ENCODE peak calls at places on chromosomes 11 and 22, in five cellular contexts. L is sigmoid colon, Y is H1, Q is cardiac muscle cell, N is endodermal cell. M is an unnamed sample.

GRCh38 chr22:44667829-44668189 is 34.2 kb upstream of the PRR5 start:
- DNase-seq in L (peak; percentile 58), Y (no peak), Q (no peak), N (peak; percentile 64), M (no peak)

GRCh38 chr11:44096360-44097188 is 1.1 kb downstream of the EXT2 start:
- DNase-seq in L (no peak), Y (no peak), Q (no peak), N (no peak), M (no peak)

GRCh38 chr11:12854297-12854661 is 154.8 kb upstream of the RASSF10 start:
- DNase-seq in L (no peak), Y (no peak), Q (no peak), N (no peak), M (no peak)

GRCh38 chr11:75532200-75532972 is 6.6 kb upstream of the GDPD5 start:
- DNase-seq in L (peak; percentile 80), Y (peak; percentile 92), Q (peak; percentile 79), N (peak; percentile 94), M (peak; percentile 76)

GRCh38 chr22:29326481-29326880 is 11.0 kb upstream of the RASL10A start:
- DNase-seq in L (no peak), Y (no peak), Q (no peak), N (no peak), M (no peak)

GRCh38 chr11:23976369-23976768 is 520.5 kb upstream of the LUZP2 start:
- DNase-seq in L (no peak), Y (no peak), Q (no peak), N (no peak), M (no peak)

GRCh38 chr11:75811485-75811884 is 3.5 kb upstream of the UVRAG start:
- DNase-seq in L (no peak), Y (no peak), Q (no peak), N (peak; percentile 62), M (no peak)

GRCh38 chr22:48351376-48352085 is 1476.1 kb downstream of the BRD1 start:
- DNase-seq in L (peak; percentile 40), Y (no peak), Q (no peak), N (no peak), M (peak; percentile 36)

GRCh38 chr11:80188228-80188627 is 747.4 kb upstream of the TENM4 start:
- DNase-seq in L (no peak), Y (no peak), Q (peak; percentile 10), N (no peak), M (no peak)

GRCh38 chr11:75159081-75159953 is 8.4 kb downstream of the SLCO2B1 start:
- DNase-seq in L (no peak), Y (no peak), Q (no peak), N (peak; percentile 74), M (no peak)

GRCh38 chr22:50473088-50473487 is 1.7 kb downstream of the SBF1 start:
- DNase-seq in L (no peak), Y (no peak), Q (no peak), N (peak; percentile 80), M (no peak)

GRCh38 chr11:128380280-128380604 is 207.1 kb downstream of the ETS1 start:
- DNase-seq in L (no peak), Y (no peak), Q (no peak), N (no peak), M (no peak)

GRCh38 chr11:13114566-13115465 is 105.7 kb downstream of the RASSF10 start:
- DNase-seq in L (no peak), Y (no peak), Q (peak; percentile 49), N (peak; percentile 91), M (no peak)

GRCh38 chr11:72373163-72373562 is 61.2 kb downstream of the CLPB start:
- DNase-seq in L (no peak), Y (no peak), Q (no peak), N (no peak), M (no peak)

DNA sequence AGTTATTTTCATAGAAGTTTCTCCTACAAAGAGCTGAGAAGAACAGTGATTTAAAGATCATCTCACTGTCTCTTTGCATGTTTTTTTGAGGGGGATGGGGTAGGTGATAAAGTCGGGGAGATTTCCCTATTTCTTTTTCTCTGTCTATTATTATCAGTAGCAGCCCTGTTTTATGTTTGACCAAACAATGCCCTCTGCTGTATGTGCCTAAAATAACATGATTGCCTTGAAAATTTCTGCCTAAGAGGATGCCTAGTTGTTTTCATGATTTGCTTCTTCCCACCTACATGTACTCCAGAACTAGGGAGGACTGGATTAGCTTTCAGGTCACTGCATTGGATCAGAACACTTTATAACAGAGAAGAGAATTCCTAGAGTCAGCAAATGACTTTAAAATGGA is 1330.2 kb downstream of the LRRC4C start:
- DNase-seq in L (no peak), Y (no peak), Q (peak; percentile 44), N (no peak), M (no peak)
- TF ChIP-seq CTCF in L (no peak), Y (no peak), Q (no peak), N (peak; percentile 70), M (peak; percentile 36)

DNA sequence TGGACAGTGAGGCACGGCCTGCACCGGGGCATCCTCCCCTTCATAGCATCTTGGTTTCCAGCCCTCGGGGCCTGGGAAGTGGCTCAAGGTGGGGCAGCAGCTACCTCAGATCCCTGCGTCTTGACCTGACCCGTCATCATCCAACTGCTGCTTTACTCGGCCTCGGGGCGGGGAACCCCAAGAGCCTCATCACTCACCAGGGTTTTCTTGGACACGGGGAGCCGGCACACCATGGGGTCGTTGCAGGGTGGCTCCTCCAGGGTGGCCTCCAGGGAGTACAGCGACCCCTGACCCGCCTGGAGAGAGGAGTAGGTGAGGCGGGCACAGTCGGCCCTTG is 651 bp downstream of the CTSF start:
- DNase-seq in L (no peak), Y (no peak), Q (no peak), N (no peak), M (no peak)
- H3K27me3 ChIP-seq in L (no peaks in the 10 kb centered on the region), Y (no peaks in the 10 kb centered on the region), Q (no peaks in the 10 kb centered on the region), N (no peaks in the 10 kb centered on the region), M (no peaks in the 10 kb centered on the region)

GRCh38 chr11:71252782-71253730 is 679 bp upstream of the SHANK2 start:
- DNase-seq in L (no peak), Y (peak; percentile 77), Q (peak; percentile 33), N (peak; percentile 86), M (peak; percentile 80)

GRCh38 chr11:71252434-71252781 is at the start of gene SHANK2:
- DNase-seq in L (no peak), Y (peak; percentile 82), Q (peak; percentile 30), N (no peak), M (peak; percentile 81)

GRCh38 chr11:71251761-71252433 is 480 bp downstream of the SHANK2 start:
- DNase-seq in L (no peak), Y (peak; percentile 86), Q (peak; percentile 73), N (peak; percentile 89), M (peak; percentile 77)

GRCh38 chr11:71250512-71251158 is 1.7 kb downstream of the SHANK2 start:
- DNase-seq in L (no peak), Y (no peak), Q (no peak), N (peak; percentile 65), M (peak; percentile 49)

DNA sequence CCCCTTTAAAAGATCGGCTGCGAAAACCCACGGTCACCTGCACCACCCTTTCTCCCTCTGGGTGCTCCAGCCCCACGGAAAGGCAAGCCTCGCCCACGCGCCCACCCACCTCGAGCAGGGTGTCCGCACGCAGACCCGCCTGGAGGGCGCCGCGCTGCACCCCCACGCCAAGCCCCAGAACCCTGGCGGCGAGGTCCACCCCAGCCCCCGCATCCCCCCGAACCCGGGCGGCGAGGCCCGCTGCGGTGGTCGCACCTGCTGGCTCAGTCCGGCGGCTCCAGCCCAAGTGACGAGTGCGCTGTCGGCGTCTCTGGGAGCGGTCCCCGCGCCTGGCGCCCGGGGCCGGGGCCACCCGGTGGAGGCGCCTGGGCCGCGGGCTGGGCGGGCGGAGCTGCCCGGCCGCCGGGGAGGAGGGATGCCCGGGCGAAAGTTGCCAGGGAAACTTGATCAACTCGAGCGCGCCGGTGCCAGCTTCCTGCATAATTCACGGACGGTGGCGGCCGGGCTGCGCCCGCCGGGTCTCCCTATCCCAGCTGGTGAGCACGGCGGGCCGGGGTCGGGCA is 1.1 kb downstream of the SHANK2 start:
- DNase-seq in L (no peak), Y (no peak), Q (no peak), N (no peak), M (peak; percentile 76)
- H3K4me1 ChIP-seq in L (no peaks in the 10 kb centered on the region), Y (peaks cover 57% of the 10 kb centered on the region), Q (no peaks in the 10 kb centered on the region), N (peaks cover 10% of the 10 kb centered on the region), M (peaks cover 6% of the 10 kb centered on the region)

GRCh38 chr22:32130464-32130863 is 28.6 kb downstream of the C22orf42 start:
- DNase-seq in L (no peak), Y (no peak), Q (no peak), N (no peak), M (no peak)

GRCh38 chr22:32132783-32133182 is 26.3 kb downstream of the C22orf42 start:
- DNase-seq in L (no peak), Y (no peak), Q (no peak), N (no peak), M (no peak)

GRCh38 chr22:32123657-32124056 is 35.4 kb downstream of the C22orf42 start:
- DNase-seq in L (no peak), Y (peak; percentile 73), Q (no peak), N (peak; percentile 92), M (no peak)

GRCh38 chr22:32132126-32132525 is 27.0 kb downstream of the C22orf42 start:
- DNase-seq in L (no peak), Y (no peak), Q (no peak), N (no peak), M (no peak)

DNA sequence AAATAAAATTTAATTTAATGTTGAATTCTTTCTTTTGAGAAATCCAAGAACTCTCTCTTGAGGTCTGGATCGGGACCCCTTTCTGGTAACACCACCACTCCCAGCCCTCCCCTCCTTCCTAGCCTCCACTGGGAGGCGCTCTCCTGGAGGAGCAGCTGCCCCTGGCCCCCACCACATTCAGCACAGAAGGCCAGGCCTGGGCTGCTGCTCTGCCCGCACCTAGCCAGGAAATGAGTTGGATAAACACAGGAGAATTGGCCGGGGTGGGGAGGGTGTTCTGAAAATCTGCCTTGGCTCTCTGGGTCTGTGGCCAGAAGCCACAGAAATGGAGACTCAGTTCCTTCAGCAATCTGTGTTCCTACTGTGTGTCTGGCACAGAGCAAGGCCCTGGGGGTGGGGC is 31.2 kb downstream of the C22orf42 start:
- DNase-seq in L (no peak), Y (peak; percentile 68), Q (no peak), N (peak; percentile 85), M (no peak)
- TF ChIP-seq CTCF in L (no peak), Y (peak; percentile 80), Q (no peak), N (peak; percentile 86), M (no peak)

DNA sequence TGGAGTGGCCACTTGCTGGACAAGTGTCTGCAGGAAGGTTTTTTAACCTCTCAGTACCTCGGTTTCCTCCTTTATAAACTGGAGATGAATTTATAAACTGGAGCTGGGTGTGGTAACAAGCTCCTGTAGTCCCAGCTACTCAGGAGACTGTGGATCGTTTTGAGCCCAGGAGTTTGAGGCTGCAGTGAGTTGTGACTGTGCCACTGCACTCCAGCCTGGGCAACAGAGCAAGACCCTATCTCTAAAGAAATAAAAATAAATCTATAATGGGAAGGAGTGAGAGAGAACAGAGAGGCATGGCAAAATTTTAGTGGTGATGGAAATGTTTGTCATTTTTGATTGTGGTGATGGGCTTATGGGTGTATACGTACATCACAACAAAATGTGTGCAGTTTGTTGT is 1.4 kb upstream of the PDGFB start:
- DNase-seq in L (no peak), Y (no peak), Q (no peak), N (no peak), M (no peak)
- H3K27me3 ChIP-seq in L (peaks cover 70% of the 10 kb centered on the region), Y (peaks cover 62% of the 10 kb centered on the region), Q (no peaks in the 10 kb centered on the region), N (peaks cover 36% of the 10 kb centered on the region), M (peaks cover 28% of the 10 kb centered on the region)

GRCh38 chr11:824942-825341 is 2.8 kb upstream of the CRACR2B start:
- DNase-seq in L (no peak), Y (no peak), Q (no peak), N (no peak), M (no peak)
- H3K4me1 ChIP-seq in L (no peaks in the 10 kb centered on the region), Y (peaks cover 26% of the 10 kb centered on the region), Q (peaks cover 20% of the 10 kb centered on the region), N (peaks cover 7% of the 10 kb centered on the region), M (peaks cover 65% of the 10 kb centered on the region)